ENCODE peak calls at places on chromosomes 2 and 18, in nine cellular contexts. One of them, this sample, is unnamed.

GRCh38 chr2:114550364-114550763 is 107.9 kb downstream of the DPP10 start:
- DNase-seq in WTC11: no peak
- DNase-seq in HepG2: peak
- DNase-seq in GM12878: no peak
- DNase-seq in A549: no peak
- DNase-seq in H1: no peak
- DNase-seq in HCT116: no peak
- DNase-seq in SK-N-SH: no peak
- DNase-seq in K562: no peak
- DNase-seq in this sample: no peak

GRCh38 chr2:86338778-86339295 is 1.4 kb upstream of the REEP1 start:
- DNase-seq in WTC11: no peak
- DNase-seq in K562: no peak
- DNase-seq in HepG2: no peak
- DNase-seq in SK-N-SH: no peak
- DNase-seq in H1: no peak
- DNase-seq in GM12878: no peak
- DNase-seq in A549: no peak
- DNase-seq in HCT116: no peak
- DNase-seq in this sample: no peak

GRCh38 chr2:96527990-96528679 is 8.4 kb upstream of the ARID5A start:
- DNase-seq in SK-N-SH: no peak
- DNase-seq in GM12878: peak
- DNase-seq in K562: peak
- DNase-seq in HepG2: no peak
- DNase-seq in HCT116: no peak
- DNase-seq in H1: no peak
- DNase-seq in A549: no peak
- DNase-seq in WTC11: no peak
- DNase-seq in this sample: peak

GRCh38 chr2:74223941-74224770 is 25.7 kb downstream of the MTHFD2 start:
- DNase-seq in H1: no peak
- DNase-seq in SK-N-SH: no peak
- DNase-seq in A549: no peak
- DNase-seq in WTC11: no peak
- DNase-seq in HepG2: no peak
- DNase-seq in GM12878: no peak
- DNase-seq in K562: no peak
- DNase-seq in HCT116: no peak
- DNase-seq in this sample: no peak

GRCh38 chr2:214808481-214808931 is 977 bp downstream of the BARD1 start:
- DNase-seq in SK-N-SH: no peak
- DNase-seq in WTC11: no peak
- DNase-seq in A549: no peak
- DNase-seq in K562: peak
- DNase-seq in H1: no peak
- DNase-seq in HCT116: no peak
- DNase-seq in HepG2: no peak
- DNase-seq in GM12878: no peak
- DNase-seq in this sample: no peak

GRCh38 chr2:134127496-134127895 is 126.4 kb upstream of the MGAT5 start:
- DNase-seq in GM12878: no peak
- DNase-seq in H1: no peak
- DNase-seq in HCT116: no peak
- DNase-seq in A549: no peak
- DNase-seq in WTC11: no peak
- DNase-seq in SK-N-SH: no peak
- DNase-seq in K562: no peak
- DNase-seq in HepG2: no peak
- DNase-seq in this sample: no peak

GRCh38 chr18:60692277-60692676 is 319.7 kb upstream of the MC4R start:
- DNase-seq in GM12878: no peak
- DNase-seq in H1: no peak
- DNase-seq in A549: no peak
- DNase-seq in HepG2: no peak
- DNase-seq in K562: no peak
- DNase-seq in SK-N-SH: no peak
- DNase-seq in WTC11: no peak
- DNase-seq in HCT116: no peak
- DNase-seq in this sample: no peak

GRCh38 chr2:178195390-178196166 is 1.3 kb downstream of the OSBPL6 start:
- DNase-seq in WTC11: no peak
- DNase-seq in SK-N-SH: no peak
- DNase-seq in H1: no peak
- DNase-seq in HepG2: no peak
- DNase-seq in HCT116: no peak
- DNase-seq in A549: peak
- DNase-seq in K562: no peak
- DNase-seq in GM12878: no peak
- DNase-seq in this sample: no peak

GRCh38 chr18:39751926-39752325 is 2186.3 kb upstream of the CELF4 start:
- DNase-seq in H1: no peak
- DNase-seq in HepG2: no peak
- DNase-seq in SK-N-SH: no peak
- DNase-seq in WTC11: no peak
- DNase-seq in HCT116: no peak
- DNase-seq in GM12878: no peak
- DNase-seq in K562: no peak
- DNase-seq in A549: no peak
- DNase-seq in this sample: no peak

GRCh38 chr18:39751161-39751560 is 2185.6 kb upstream of the CELF4 start:
- DNase-seq in H1: no peak
- DNase-seq in WTC11: no peak
- DNase-seq in A549: no peak
- DNase-seq in SK-N-SH: no peak
- DNase-seq in K562: no peak
- DNase-seq in HepG2: no peak
- DNase-seq in HCT116: no peak
- DNase-seq in GM12878: no peak
- DNase-seq in this sample: no peak

GRCh38 chr18:39748727-39749126 is 2183.1 kb upstream of the CELF4 start:
- DNase-seq in SK-N-SH: no peak
- DNase-seq in A549: no peak
- DNase-seq in HepG2: no peak
- DNase-seq in K562: no peak
- DNase-seq in HCT116: no peak
- DNase-seq in WTC11: no peak
- DNase-seq in H1: no peak
- DNase-seq in GM12878: no peak
- DNase-seq in this sample: no peak

GRCh38 chr18:39746201-39746600 is 2180.6 kb upstream of the CELF4 start:
- DNase-seq in SK-N-SH: no peak
- DNase-seq in HepG2: no peak
- DNase-seq in GM12878: no peak
- DNase-seq in HCT116: no peak
- DNase-seq in WTC11: no peak
- DNase-seq in H1: no peak
- DNase-seq in A549: no peak
- DNase-seq in K562: no peak
- DNase-seq in this sample: no peak

DNA sequence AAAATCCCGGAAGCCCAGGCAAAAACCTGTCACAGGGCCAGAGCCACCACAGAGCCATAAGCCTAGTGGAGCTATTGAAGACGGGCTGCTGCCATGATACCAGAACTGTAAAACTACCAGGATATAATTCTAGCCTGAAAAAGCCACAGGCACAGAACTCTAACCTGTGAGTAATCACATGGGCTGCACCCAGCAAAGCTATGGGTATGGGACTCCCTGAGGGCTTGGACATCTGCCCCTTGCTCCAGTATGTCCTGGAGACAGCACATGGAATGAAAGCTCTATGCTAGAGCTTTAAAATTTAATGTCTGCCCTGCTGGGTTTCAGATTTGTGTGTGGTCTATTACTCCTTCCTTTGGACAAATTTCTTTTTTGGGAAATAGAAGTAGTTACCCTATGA is 2183.6 kb upstream of the CELF4 start:
- DNase-seq in WTC11: no peak
- DNase-seq in GM12878: no peak
- DNase-seq in HepG2: no peak
- DNase-seq in K562: no peak
- DNase-seq in HCT116: no peak
- DNase-seq in H1: no peak
- DNase-seq in SK-N-SH: no peak
- DNase-seq in A549: no peak
- DNase-seq in this sample: no peak
- TF ChIP-seq MAX in WTC11: no peak
- TF ChIP-seq MAX in GM12878: no peak
- TF ChIP-seq MAX in HepG2: no peak
- TF ChIP-seq MAX in K562: no peak
- TF ChIP-seq MAX in HCT116: no peak
- TF ChIP-seq MAX in H1: no peak
- TF ChIP-seq MAX in SK-N-SH: no peak
- TF ChIP-seq MAX in A549: no peak
- TF ChIP-seq MAX in this sample: no peak

DNA sequence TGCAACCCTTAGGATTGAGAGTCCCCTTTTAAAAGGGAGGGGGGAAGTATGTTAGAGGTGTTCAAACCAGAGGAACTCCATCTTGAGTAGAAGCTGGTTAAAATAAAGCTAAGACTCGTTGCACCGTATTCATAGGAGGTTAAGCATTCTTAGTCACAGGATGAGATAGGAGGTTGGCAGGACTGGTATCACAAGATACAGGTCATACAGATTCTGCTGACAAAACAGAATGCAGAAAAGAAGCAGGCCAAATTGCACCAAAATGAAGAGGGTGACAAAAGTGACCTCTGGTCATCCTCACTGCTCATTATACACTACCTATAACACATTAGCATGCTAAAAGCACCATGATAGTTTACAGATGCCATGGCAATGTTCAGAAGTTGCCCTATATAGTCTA is 192.3 kb upstream of the NDUFV2 start:
- DNase-seq in HCT116: no peak
- DNase-seq in H1: no peak
- DNase-seq in K562: no peak
- DNase-seq in HepG2: no peak
- DNase-seq in SK-N-SH: no peak
- DNase-seq in A549: no peak
- DNase-seq in WTC11: no peak
- DNase-seq in GM12878: no peak
- DNase-seq in this sample: no peak
- TF ChIP-seq MAX in HCT116: no peak
- TF ChIP-seq MAX in H1: no peak
- TF ChIP-seq MAX in K562: no peak
- TF ChIP-seq MAX in HepG2: no peak
- TF ChIP-seq MAX in SK-N-SH: no peak
- TF ChIP-seq MAX in A549: no peak
- TF ChIP-seq MAX in WTC11: no peak
- TF ChIP-seq MAX in GM12878: no peak
- TF ChIP-seq MAX in this sample: no peak

DNA sequence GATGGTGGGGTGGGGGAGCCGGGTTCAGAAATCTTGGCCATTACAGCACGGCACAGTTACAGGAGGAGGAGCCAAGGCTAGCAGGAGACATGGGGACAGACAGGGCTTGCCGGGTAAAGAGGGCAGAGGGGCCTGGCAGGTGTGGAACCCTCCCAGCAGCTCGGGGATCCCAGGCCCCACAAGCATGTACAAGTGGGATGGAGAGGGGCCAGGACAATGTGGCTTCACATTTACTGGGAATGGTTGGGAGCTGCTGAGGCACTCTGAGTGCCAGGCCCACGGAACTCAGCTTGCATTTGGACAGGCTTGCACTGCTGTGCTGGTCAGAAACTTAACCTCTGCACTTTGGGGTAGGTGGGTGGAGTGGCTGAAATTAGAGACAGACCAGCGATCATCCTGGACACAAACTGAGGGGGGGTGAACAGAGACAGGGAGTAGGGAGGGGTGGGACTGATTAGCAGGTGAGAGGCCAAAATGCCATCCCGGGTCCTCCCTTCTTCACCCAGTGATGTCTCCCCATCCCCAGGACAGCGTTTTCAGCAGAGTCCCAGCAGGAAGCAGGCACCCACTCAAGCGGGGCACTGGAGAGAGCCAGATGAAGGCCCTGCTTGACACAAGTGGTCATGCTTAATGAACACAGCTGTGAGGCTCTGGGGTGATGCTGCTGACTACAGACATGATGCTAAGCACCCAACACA is 9.6 kb downstream of the PER2 start:
- DNase-seq in H1: no peak
- DNase-seq in GM12878: no peak
- DNase-seq in WTC11: no peak
- DNase-seq in K562: no peak
- DNase-seq in A549: no peak
- DNase-seq in HepG2: no peak
- DNase-seq in SK-N-SH: no peak
- DNase-seq in HCT116: no peak
- DNase-seq in this sample: no peak
- TF ChIP-seq MAX in H1: no peak
- TF ChIP-seq MAX in GM12878: no peak
- TF ChIP-seq MAX in WTC11: no peak
- TF ChIP-seq MAX in K562: no peak
- TF ChIP-seq MAX in A549: no peak
- TF ChIP-seq MAX in HepG2: no peak
- TF ChIP-seq MAX in SK-N-SH: no peak
- TF ChIP-seq MAX in HCT116: no peak
- TF ChIP-seq MAX in this sample: no peak

GRCh38 chr2:224937887-224938286 is 104.4 kb downstream of the DOCK10 start:
- DNase-seq in K562: no peak
- DNase-seq in GM12878: peak
- DNase-seq in H1: no peak
- DNase-seq in WTC11: no peak
- DNase-seq in SK-N-SH: no peak
- DNase-seq in HepG2: no peak
- DNase-seq in A549: no peak
- DNase-seq in HCT116: no peak
- DNase-seq in this sample: no peak
- TF ChIP-seq MAX in K562: no peak
- TF ChIP-seq MAX in GM12878: no peak
- TF ChIP-seq MAX in H1: no peak
- TF ChIP-seq MAX in WTC11: no peak
- TF ChIP-seq MAX in SK-N-SH: no peak
- TF ChIP-seq MAX in HepG2: no peak
- TF ChIP-seq MAX in A549: no peak
- TF ChIP-seq MAX in HCT116: no peak
- TF ChIP-seq MAX in this sample: no peak

This sample was measured in NB4.